ENCODE peak calls at places on chromosomes 16 and 17, in eight cellular contexts. P is cardiac fibroblast, W is fibroblast of mammary gland, R is fibroblast of pulmonary artery, I is mucosa of descending colon, S is AG10803, F is Caco-2, O is lower leg skin. T is an unnamed sample.

GRCh38 chr16:63652091-63652490 is 1469.8 kb downstream of the CDH11 start:
- DNase-seq in I (no peak), S (no peak), R (no peak), P (no peak), O (no peak), W (no peak), F (no peak), T (no peak)

GRCh38 chr17:15649861-15650391 is 30.4 kb upstream of the FBXW10B start:
- DNase-seq in F (no peak), S (peak), I (peak), W (peak), O (peak), P (peak), R (peak), T (no peak)

GRCh38 chr16:2775765-2776499 is 1.1 kb downstream of the ELOB start:
- DNase-seq in W (no peak), P (no peak), S (no peak), I (no peak), F (no peak), O (no peak), R (no peak), T (no peak)

GRCh38 chr16:57938936-57939871 is 31.7 kb downstream of the CNGB1 start:
- DNase-seq in I (peak), F (no peak), O (peak), P (peak), S (peak), R (peak), W (peak), T (peak)

GRCh38 chr17:68819465-68819864 is 135.7 kb downstream of the ABCA8 start:
- DNase-seq in S (no peak), O (no peak), I (no peak), W (no peak), F (no peak), P (no peak), R (no peak), T (no peak)

GRCh38 chr16:30491744-30492308 is 19.3 kb downstream of the ITGAL start:
- DNase-seq in F (no peak), I (no peak), O (no peak), S (peak), P (peak), W (peak), R (peak), T (peak)

GRCh38 chr17:32277284-32277683 is 11.7 kb downstream of the RHBDL3 start:
- DNase-seq in S (peak), W (peak), I (no peak), O (no peak), F (no peak), R (peak), P (peak), T (no peak)

GRCh38 chr17:75048396-75048933 is 1.4 kb downstream of the KCTD2 start:
- DNase-seq in W (peak), S (peak), P (peak), I (no peak), F (no peak), O (no peak), R (peak), T (no peak)

GRCh38 chr16:27436921-27437650 is 35.1 kb downstream of the IL21R start:
- DNase-seq in I (no peak), W (no peak), P (no peak), O (peak), F (no peak), R (no peak), S (no peak), T (no peak)

GRCh38 chr17:16046966-16047365 is 47.3 kb downstream of the TTC19 start:
- DNase-seq in R (peak), O (no peak), I (no peak), S (no peak), W (no peak), P (peak), F (no peak), T (no peak)

GRCh38 chr17:79809530-79810137 is 12.8 kb upstream of the CBX8 start:
- DNase-seq in F (no peak), S (no peak), O (no peak), R (no peak), W (no peak), P (no peak), I (peak), T (no peak)

GRCh38 chr17:7903154-7904103 is 12.7 kb downstream of the RNF227 start:
- DNase-seq in R (no peak), W (no peak), S (no peak), I (no peak), P (no peak), O (no peak), F (no peak), T (no peak)

GRCh38 chr16:73214825-73215481 is 167.0 kb upstream of the ZFHX3 start:
- DNase-seq in F (no peak), I (no peak), W (peak), S (peak), P (peak), R (peak), O (no peak), T (peak)
- H3K4me3 ChIP-seq in F (no peak), I (no peak), W (no peak), S (no peak), P (no peak), R (no peak), O (no peak), T (no peak)

GRCh38 chr16:79047337-79047736 is 553.2 kb downstream of the MAF start:
- DNase-seq in R (no peak), S (no peak), F (no peak), O (no peak), P (no peak), W (no peak), I (no peak), T (no peak)
- TF ChIP-seq CTCF in R (no peak), S (no peak), F (peak), O (no peak), P (peak), W (peak), I (peak), T (no peak)

GRCh38 chr17:43877451-43878155 is 29.7 kb downstream of the MPP2 start:
- DNase-seq in O (no peak), W (no peak), S (no peak), F (no peak), I (no peak), R (no peak), P (no peak), T (no peak)

GRCh38 chr17:43878260-43879082 is 28.9 kb downstream of the MPP2 start:
- DNase-seq in I (peak), O (peak), R (peak), F (peak), P (peak), W (peak), S (peak), T (peak)

GRCh38 chr17:43874293-43874692 is 27.3 kb downstream of the CD300LG start:
- DNase-seq in S (no peak), F (no peak), I (peak), P (no peak), O (no peak), W (no peak), R (no peak), T (no peak)

GRCh38 chr17:43875476-43876147 is 28.6 kb downstream of the CD300LG start:
- DNase-seq in R (no peak), I (no peak), W (no peak), F (no peak), S (no peak), O (no peak), P (no peak), T (no peak)

DNA sequence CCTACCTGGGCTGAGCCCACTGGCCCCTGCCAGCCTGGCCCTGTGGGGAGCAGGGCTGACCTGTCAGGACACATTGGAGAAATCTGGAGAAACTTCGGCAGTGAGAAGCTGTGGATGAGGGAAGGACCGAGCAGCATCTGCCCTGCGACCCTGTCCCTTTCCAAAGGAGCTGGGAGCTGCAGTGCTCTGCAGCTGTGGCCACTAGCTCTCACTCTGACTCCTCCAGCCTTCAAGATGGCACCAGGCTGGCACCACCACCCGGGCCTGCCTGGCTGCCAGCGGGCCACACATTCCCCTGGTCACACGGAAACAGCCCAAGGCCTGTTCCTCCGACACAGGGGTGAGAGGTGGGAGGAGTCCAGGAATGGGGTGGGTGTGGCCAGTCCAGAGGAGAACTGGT is 30.1 kb downstream of the CD300LG start:
- DNase-seq in R (no peak), W (no peak), S (no peak), F (no peak), I (no peak), O (no peak), P (no peak), T (no peak)
- H3K4me3 ChIP-seq in R (no peak), W (no peak), S (no peak), F (no peak), I (no peak), O (no peak), P (no peak), T (no peak)

GRCh38 chr16:67246081-67246944 is 968 bp downstream of the FHOD1 start:
- DNase-seq in R (peak), S (peak), P (peak), O (peak), F (peak), I (peak), W (peak), T (peak)
- TF ChIP-seq CTCF in R (peak), S (peak), P (peak), O (peak), F (peak), I (no peak), W (peak), T (peak)

DNA sequence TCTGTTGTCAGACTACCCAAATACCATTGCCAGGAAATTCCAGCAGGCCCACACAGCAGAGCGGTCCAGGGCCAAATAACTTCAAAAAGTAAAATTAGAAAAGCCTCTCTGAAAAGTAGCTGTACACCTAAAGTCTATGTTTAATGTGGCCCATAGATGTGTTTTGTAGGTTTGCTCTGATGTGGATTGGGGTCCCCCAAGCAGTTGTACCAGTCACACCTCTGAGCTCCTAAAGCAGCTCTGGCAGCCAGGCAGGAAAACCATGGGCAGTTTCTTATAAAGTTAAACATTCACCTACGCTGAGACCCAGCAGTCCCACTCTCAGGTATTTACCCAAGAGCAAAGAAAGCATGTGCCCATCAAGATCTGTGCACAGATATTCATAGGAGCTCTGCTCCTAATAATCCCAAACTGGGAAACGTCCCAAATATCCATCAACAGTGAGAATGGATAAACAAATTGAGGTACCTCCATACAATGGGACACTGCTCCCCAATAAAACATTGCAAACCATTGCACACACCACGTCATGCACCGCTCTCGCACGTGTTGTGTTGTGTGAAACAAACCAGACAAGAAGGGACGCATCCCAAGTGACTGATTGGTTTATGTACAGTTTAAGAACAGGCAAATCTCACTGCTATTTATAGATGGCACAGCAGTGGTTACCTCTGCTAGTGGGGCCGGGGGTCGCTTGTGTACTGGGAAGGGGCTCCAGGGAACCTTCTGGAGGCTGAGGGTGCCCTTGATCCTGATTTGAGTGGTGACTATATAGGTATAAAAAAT is 15.8 kb upstream of the PRM1 start:
- DNase-seq in W (no peak), R (no peak), I (no peak), F (no peak), S (no peak), O (no peak), P (no peak), T (no peak)
- H3K4me3 ChIP-seq in W (no peak), R (no peak), I (no peak), F (no peak), S (no peak), O (no peak), P (no peak), T (no peak)

GRCh38 chr16:89002851-89003830 is 26.1 kb upstream of the CBFA2T3 start:
- DNase-seq in O (no peak), P (no peak), S (no peak), R (no peak), F (no peak), W (no peak), I (no peak), T (no peak)

GRCh38 chr16:89005201-89006035 is 28.4 kb upstream of the CBFA2T3 start:
- DNase-seq in W (no peak), O (no peak), R (no peak), P (no peak), I (peak), S (no peak), F (no peak), T (no peak)

GRCh38 chr16:89003831-89004208 is 26.8 kb upstream of the CBFA2T3 start:
- DNase-seq in O (no peak), P (no peak), S (no peak), I (peak), F (no peak), W (no peak), R (no peak), T (no peak)

GRCh38 chr16:89006036-89006752 is 29.2 kb upstream of the CBFA2T3 start:
- DNase-seq in I (peak), O (no peak), F (no peak), S (no peak), R (no peak), P (no peak), W (no peak), T (no peak)

GRCh38 chr16:89004209-89004831 is 27.3 kb upstream of the CBFA2T3 start:
- DNase-seq in F (no peak), R (peak), P (peak), O (no peak), W (no peak), I (peak), S (no peak), T (no peak)
- TF ChIP-seq CTCF in F (no peak), R (no peak), P (no peak), O (no peak), W (no peak), I (no peak), S (no peak), T (no peak)

DNA sequence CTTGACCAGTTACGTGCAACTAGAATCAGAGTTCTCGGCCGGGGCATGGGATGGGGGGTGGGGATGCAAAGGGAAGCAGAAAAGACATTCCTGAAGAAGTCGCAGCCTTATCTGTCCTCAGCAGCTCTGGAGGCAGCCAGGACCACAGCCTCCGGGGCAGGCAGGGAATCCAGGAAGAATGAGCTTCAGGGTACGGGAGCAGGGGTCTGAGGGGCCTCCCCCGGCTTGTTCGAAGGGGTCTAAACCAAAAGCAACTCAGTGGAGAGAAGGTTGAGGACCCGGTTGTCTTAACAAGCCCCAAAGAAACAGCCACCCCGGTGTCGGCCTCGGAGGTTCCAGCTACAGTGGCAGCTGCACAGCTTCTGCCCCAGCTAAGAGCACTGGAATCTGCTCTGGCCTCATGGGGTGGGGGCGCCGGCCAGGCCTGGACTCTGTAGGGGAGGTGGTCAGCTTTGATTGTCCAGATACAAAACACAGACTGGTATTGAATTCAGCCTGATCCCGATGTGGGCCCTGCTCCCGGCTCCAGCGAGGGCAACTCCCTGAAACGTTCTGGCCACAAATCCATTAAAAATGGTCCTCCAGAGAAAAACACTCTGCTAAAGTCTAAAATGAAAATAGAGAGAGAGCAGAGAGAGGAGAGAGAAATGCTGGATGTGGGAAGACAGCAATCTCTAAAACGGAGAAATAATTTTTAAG is 7.7 kb downstream of the HOXB4 start:
- DNase-seq in R (no peak), S (peak), W (no peak), O (no peak), I (peak), F (no peak), P (no peak), T (no peak)
- H3K4me3 ChIP-seq in R (no peak), S (peak), W (peak), O (no peak), I (no peak), F (no peak), P (no peak), T (no peak)

GRCh38 chr17:59558039-59558438 is 7.4 kb upstream of the DHX40 start:
- DNase-seq in R (no peak), O (no peak), S (no peak), F (no peak), P (no peak), W (no peak), I (no peak), T (no peak)

GRCh38 chr17:59561042-59561441 is 4.4 kb upstream of the DHX40 start:
- DNase-seq in F (no peak), I (no peak), R (peak), O (no peak), S (peak), P (peak), W (peak), T (no peak)

DNA sequence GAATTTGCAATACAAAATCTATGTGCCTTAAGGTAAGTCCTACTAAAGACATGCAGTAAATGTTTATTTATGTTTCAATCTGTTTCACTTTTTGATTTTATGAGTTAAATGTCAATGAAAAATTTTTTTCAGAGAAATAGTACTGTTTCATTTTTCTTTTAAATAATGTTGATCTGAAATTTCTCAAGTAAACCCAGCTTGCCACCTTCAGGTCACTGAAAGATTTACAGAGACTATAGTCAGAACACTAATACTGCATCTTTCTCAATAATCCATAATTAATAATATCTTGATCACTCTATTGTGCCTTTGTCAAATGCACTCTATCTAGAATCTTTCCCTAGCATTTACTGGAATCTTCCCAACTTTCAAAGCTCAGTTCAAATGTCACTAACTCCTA is 6.5 kb upstream of the DHX40 start:
- DNase-seq in S (peak), F (no peak), P (peak), W (peak), O (no peak), I (no peak), R (peak), T (no peak)
- TF ChIP-seq CTCF in S (peak), F (peak), P (peak), W (peak), O (no peak), I (no peak), R (peak), T (peak)

T was measured in AG09309.